ENCODE peak calls at places on chromosomes 4 and X, in six cellular contexts. G is GOT3; U is hypothalamus; Z is NCI-H2081; M is cardiac muscle cell; N is activated T-cell treated with anti-CD3 and anti-CD28 coated beads, Interleukin-2, amount 50 U/mL, for 72 hours. A is an unnamed sample.

GRCh38 chr4:88144866-88145300 is 13.6 kb downstream of the ABCG2 start:
- DNase-seq in G (no peak), U (no peak), Z (no peak), M (no peak), N (no peak), A (no peak)

GRCh38 chr4:20625460-20625859 is 74.8 kb upstream of the PACRGL start:
- DNase-seq in G (no peak), U (no peak), Z (no peak), M (no peak), N (no peak), A (no peak)

GRCh38 chr4:740656-741282 is 35.1 kb downstream of the PCGF3 start:
- DNase-seq in G (no peak), U (no peak), Z (no peak), M (no peak), N (no peak), A (no peak)

GRCh38 chrX:119145241-119145653 is 17.6 kb upstream of the KIAA1210 start:
- DNase-seq in G (no peak), U (no peak), Z (peak), M (peak), N (no peak), A (peak)

GRCh38 chr4:156242390-156242789 is 288.7 kb upstream of the CTSO start:
- DNase-seq in G (no peak), U (no peak), Z (no peak), M (no peak), N (no peak), A (no peak)

GRCh38 chr4:6444587-6444986 is 27.8 kb downstream of the PPP2R2C start:
- DNase-seq in G (no peak), U (no peak), Z (no peak), M (no peak), N (no peak), A (no peak)

GRCh38 chr4:137678796-137679195 is 146.5 kb upstream of the PCDH18 start:
- DNase-seq in G (no peak), U (no peak), Z (no peak), M (no peak), N (no peak), A (no peak)

GRCh38 chr4:78004270-78004669 is 52.9 kb upstream of the FRAS1 start:
- DNase-seq in G (no peak), U (no peak), Z (no peak), M (no peak), N (no peak), A (no peak)

GRCh38 chr4:16820304-16820703 is 78.1 kb downstream of the LDB2 start:
- DNase-seq in G (no peak), U (no peak), Z (no peak), M (no peak), N (no peak), A (no peak)

GRCh38 chrX:73850124-73851013 is 287.4 kb downstream of the CHIC1 start:
- DNase-seq in G (no peak), U (no peak), Z (peak), M (peak), N (no peak), A (no peak)

GRCh38 chr4:123986268-123986798 is 589.7 kb downstream of the SPRY1 start:
- DNase-seq in G (no peak), U (no peak), Z (no peak), M (no peak), N (no peak), A (no peak)

GRCh38 chrX:129694805-129695204 is 40.0 kb upstream of the APLN start:
- DNase-seq in G (no peak), U (no peak), Z (no peak), M (no peak), N (no peak), A (no peak)

A was measured in WERI-Rb-1.